ENCODE peak calls at places on chromosomes 13 and 19, in five cellular contexts. S is uterus, Y is gastrocnemius medialis, D is breast epithelium, B is ovary. R is an unnamed sample.

GRCh38 chr13:94431569-94431968 is 47.9 kb downstream of the DCT start:
- DNase-seq in D (no peak), Y (no peak), S (no peak), B (no peak), R (no peak)

GRCh38 chr19:3275068-3275582 is 50.7 kb downstream of the CELF5 start:
- DNase-seq in S (no peak), Y (no peak), D (no peak), B (no peak), R (no peak)

GRCh38 chr19:41373993-41374392 is 2.3 kb upstream of the TMEM91 start:
- DNase-seq in B (peak; percentile 94), S (peak; percentile 87), D (no peak), Y (peak; percentile 60), R (no peak)

GRCh38 chr13:73754727-73755292 is 379.4 kb downstream of the KLF12 start:
- DNase-seq in D (no peak), Y (no peak), B (no peak), S (no peak), R (no peak)

GRCh38 chr13:95201814-95202521 is 99.3 kb downstream of the ABCC4 start:
- DNase-seq in Y (no peak), S (no peak), B (no peak), D (no peak), R (no peak)

GRCh38 chr13:45522571-45522970 is 57.8 kb downstream of the COG3 start:
- DNase-seq in S (no peak), D (no peak), B (no peak), Y (no peak), R (no peak)

GRCh38 chr19:41705393-41706174 is 2.8 kb upstream of the CEACAM5 start:
- DNase-seq in D (no peak), Y (no peak), S (no peak), B (no peak), R (no peak)

GRCh38 chr13:30338331-30338851 is 31.0 kb upstream of the KATNAL1 start:
- DNase-seq in S (no peak), Y (no peak), B (no peak), D (no peak), R (no peak)

GRCh38 chr13:49044008-49044407 is 68.3 kb downstream of the FNDC3A start:
- DNase-seq in D (no peak), Y (no peak), B (no peak), S (no peak), R (no peak)

GRCh38 chr19:50268046-50268445 is 61.1 kb downstream of the KCNC3 start:
- DNase-seq in Y (no peak), B (no peak), S (no peak), D (no peak), R (no peak)

GRCh38 chr13:40442191-40442590 is 224.2 kb downstream of the FOXO1 start:
- DNase-seq in B (no peak), S (no peak), Y (no peak), D (no peak), R (no peak)

GRCh38 chr13:27789495-27790303 is 2.6 kb upstream of the GSX1 start:
- DNase-seq in D (no peak), Y (no peak), B (no peak), S (no peak), R (no peak)

GRCh38 chr13:66036024-66036614 is 1194.0 kb downstream of the PCDH9 start:
- DNase-seq in D (no peak), B (no peak), S (no peak), Y (no peak), R (no peak)

GRCh38 chr13:111938743-111939142 is 128.2 kb upstream of the SOX1 start:
- DNase-seq in D (no peak), Y (no peak), S (no peak), B (no peak), R (no peak)

GRCh38 chr19:30446844-30447243 is 74.7 kb downstream of the ZNF536 start:
- DNase-seq in B (no peak), S (no peak), Y (no peak), D (no peak), R (no peak)

GRCh38 chr19:1747285-1748114 is 5.8 kb upstream of the ONECUT3 start:
- DNase-seq in Y (no peak), B (no peak), D (no peak), S (no peak), R (no peak)

GRCh38 chr13:100581504-100581903 is 7.1 kb downstream of the GGACT start:
- DNase-seq in S (no peak), B (no peak), Y (no peak), D (no peak), R (no peak)

GRCh38 chr19:38792250-38793111 is 3.5 kb downstream of the LGALS7B start:
- DNase-seq in Y (no peak), D (no peak), S (no peak), B (no peak), R (no peak)

GRCh38 chr13:106533940-106534843 is 1.3 kb downstream of the EFNB2 start:
- DNase-seq in D (no peak), Y (peak; percentile 32), S (peak; percentile 38), B (peak; percentile 28), R (no peak)

GRCh38 chr13:73416093-73416492 is 357.3 kb downstream of the KLF5 start:
- DNase-seq in Y (no peak), D (no peak), B (no peak), S (no peak), R (no peak)

GRCh38 chr19:8307400-8307964 is 676 bp downstream of the CD320 start:
- DNase-seq in S (no peak), B (no peak), D (peak; percentile 17), Y (peak; percentile 24), R (no peak)

GRCh38 chr19:35673121-35673804 is 6.9 kb downstream of the UPK1A start:
- DNase-seq in Y (no peak), B (no peak), D (no peak), S (no peak), R (no peak)

GRCh38 chr13:94233401-94233800 is 246.1 kb downstream of the DCT start:
- DNase-seq in D (no peak), S (no peak), Y (peak; percentile 28), B (no peak), R (no peak)

GRCh38 chr13:43119206-43119605 is 95.8 kb downstream of the DNAJC15 start:
- DNase-seq in D (no peak), Y (no peak), B (no peak), S (no peak), R (no peak)

DNA sequence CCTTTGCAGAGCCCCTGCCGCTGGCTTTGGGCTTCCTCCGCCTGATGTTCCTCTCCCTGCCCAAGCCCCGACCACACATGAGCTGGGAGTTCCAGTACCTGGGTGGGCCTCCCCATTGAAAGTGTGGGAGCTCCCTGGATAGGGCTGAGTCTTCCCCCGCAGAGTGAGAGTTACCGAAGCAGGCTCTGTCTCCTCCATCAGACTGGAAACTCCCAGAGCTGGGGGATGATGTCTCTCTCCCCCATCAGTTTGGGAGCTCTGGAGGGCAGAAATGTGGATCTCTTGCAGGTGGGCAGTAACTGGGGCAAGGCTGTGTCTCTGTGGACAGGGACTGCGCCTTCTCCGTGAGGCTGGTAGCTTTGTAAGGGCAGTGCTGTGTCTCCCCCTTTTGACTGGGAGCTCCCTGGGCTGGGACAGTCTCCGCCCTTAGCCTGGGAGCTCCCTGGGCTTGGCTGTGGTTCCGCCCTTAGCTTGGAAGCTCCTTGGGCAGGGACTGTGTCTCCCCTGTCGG is 767 bp downstream of the DCAF15 start:
- DNase-seq in Y (no peak), S (no peak), D (no peak), B (no peak), R (no peak)
- TF ChIP-seq POLR2A in Y (no peak), S (no peak), D (no peak), B (no peak), R (no peak)

GRCh38 chr19:58003153-58003828 is 671 bp upstream of the ZNF606 start:
- DNase-seq in Y (no peak), S (no peak), D (no peak), B (no peak), R (no peak)
- H3K27ac ChIP-seq in Y (peak overlapping the region; percentile 86), S (peak overlapping the region; percentile 89), D (peak overlapping the region; percentile 97), B (no peak overlapping the region), R (peak overlapping the region; percentile 98)

GRCh38 chr19:13062317-13062716 is 40.3 kb downstream of the LYL1 start:
- DNase-seq in B (no peak), Y (no peak), D (no peak), S (no peak), R (no peak)
- H3K4me1 ChIP-seq in B (peaks cover 66% of the 10 kb centered on the region), Y (peaks cover 95% of the 10 kb centered on the region), D (peaks cover 21% of the 10 kb centered on the region), S (peaks cover 57% of the 10 kb centered on the region), R (peaks cover 84% of the 10 kb centered on the region)

GRCh38 chr19:54137114-54137912 is at the start of gene CNOT3:
- DNase-seq in B (peak; percentile 99), S (peak; percentile 100), Y (peak; percentile 100), D (peak; percentile 100), R (peak; percentile 100)
- TF ChIP-seq POLR2A in B (peak; percentile 81), S (peak; percentile 97), Y (peak; percentile 98), D (peak; percentile 86), R (peak; percentile 83)

GRCh38 chr13:98265669-98266551 is 88.8 kb upstream of the RNF113B start:
- DNase-seq in D (no peak), S (no peak), Y (no peak), B (no peak), R (no peak)
- H3K27ac ChIP-seq in D (peak overlapping the region; percentile 61), S (no peak overlapping the region), Y (no peak overlapping the region), B (no peak overlapping the region), R (no peak overlapping the region)

DNA sequence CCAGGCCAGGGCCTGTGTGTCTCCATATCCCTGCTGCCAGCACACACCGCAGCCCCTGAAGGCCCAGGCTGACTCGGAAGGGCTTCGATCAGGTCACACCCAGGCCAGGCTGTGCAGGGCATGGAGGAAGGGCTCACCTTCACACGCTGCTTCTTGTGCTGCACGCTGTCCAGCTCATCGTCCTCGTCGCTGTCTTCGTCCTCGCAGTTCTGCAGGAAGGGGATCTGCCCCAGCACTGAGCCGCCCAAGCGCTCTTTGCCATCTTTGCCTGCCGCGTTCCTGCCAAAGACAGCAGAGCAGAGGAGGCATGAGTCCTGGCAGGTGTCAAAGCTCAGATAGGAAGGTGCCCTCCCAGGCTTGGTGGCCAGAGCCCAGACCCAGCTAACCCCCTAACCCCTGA is 13.7 kb upstream of the PRKD2 start:
- DNase-seq in Y (no peak), S (no peak), D (no peak), B (no peak), R (no peak)
- H3K4me1 ChIP-seq in Y (peaks cover 7% of the 10 kb centered on the region), S (no peaks in the 10 kb centered on the region), D (no peaks in the 10 kb centered on the region), B (no peaks in the 10 kb centered on the region), R (peaks cover 80% of the 10 kb centered on the region)

GRCh38 chr13:33326723-33327122 is 41.2 kb upstream of the STARD13 start:
- DNase-seq in B (no peak), Y (no peak), S (no peak), D (no peak), R (no peak)

GRCh38 chr13:33331962-33332361 is 46.4 kb upstream of the STARD13 start:
- DNase-seq in Y (no peak), B (no peak), S (no peak), D (no peak), R (no peak)

GRCh38 chr13:33326246-33326645 is 40.7 kb upstream of the STARD13 start:
- DNase-seq in S (no peak), Y (no peak), B (no peak), D (no peak), R (no peak)

GRCh38 chr13:33330483-33330882 is 44.9 kb upstream of the STARD13 start:
- DNase-seq in Y (no peak), D (no peak), S (no peak), B (no peak), R (no peak)

GRCh38 chr13:33328691-33329090 is 43.1 kb upstream of the STARD13 start:
- DNase-seq in Y (no peak), B (no peak), S (no peak), D (no peak), R (no peak)
- TF ChIP-seq POLR2A in Y (no peak), B (no peak), S (no peak), D (no peak), R (no peak)

GRCh38 chr13:83449666-83450395 is 432.4 kb downstream of the SLITRK1 start:
- DNase-seq in D (no peak), S (no peak), B (no peak), Y (no peak), R (no peak)
- H3K27ac ChIP-seq in D (no peak overlapping the region), S (no peak overlapping the region), B (no peak overlapping the region), Y (no peak overlapping the region), R (no peak overlapping the region)